ENCODE peak calls at places on chromosomes 4 and X, in five cellular contexts. M, J, F, O and X are unnamed samples. For H3K36me3, the result is how much of the 10 kb centered on the place peaks cover.

GRCh38 chr4:61374612-61374920 is 174.4 kb downstream of the ADGRL3 start:
- DNase-seq in O (no peak), J (no peak), M (no peak), F (no peak), X (peak)

GRCh38 chrX:7925867-7926472 is 1.2 kb downstream of the PNPLA4 start:
- DNase-seq in F (peak), J (peak), M (peak), O (peak), X (peak)

GRCh38 chrX:2609431-2610238 is 81.5 kb upstream of the CD99 start:
- DNase-seq in O (no peak), F (peak), M (no peak), J (no peak), X (no peak)

GRCh38 chr4:145481164-145481941 is at the start of gene SMAD1:
- DNase-seq in O (peak), J (no peak), F (peak), M (peak), X (peak)

GRCh38 chrX:37815366-37815765 is 32.0 kb downstream of the DYNLT3 start:
- DNase-seq in F (no peak), O (no peak), M (no peak), J (no peak), X (no peak)

GRCh38 chrX:140177821-140178220 is 212.5 kb upstream of the CXorf66 start:
- DNase-seq in F (no peak), O (no peak), M (no peak), J (no peak), X (no peak)

GRCh38 chrX:101619336-101619735 is 1.5 kb upstream of the ARMCX6 start:
- DNase-seq in J (no peak), M (no peak), F (peak), O (no peak), X (no peak)

GRCh38 chrX:29145316-29145715 is 558.1 kb downstream of the IL1RAPL1 start:
- DNase-seq in J (no peak), O (no peak), F (no peak), M (no peak), X (no peak)

GRCh38 chr4:22391548-22391947 is 124.3 kb downstream of the ADGRA3 start:
- DNase-seq in F (no peak), J (no peak), O (no peak), M (no peak), X (no peak)

GRCh38 chrX:154011376-154012335 is 8.0 kb downstream of the IRAK1 start:
- DNase-seq in F (no peak), J (no peak), O (no peak), M (no peak), X (no peak)

GRCh38 chrX:96564595-96564994 is 120.0 kb upstream of the DIAPH2 start:
- DNase-seq in J (no peak), O (no peak), F (no peak), M (no peak), X (no peak)

GRCh38 chr4:40205259-40206198 is 8.7 kb downstream of the RHOH start:
- DNase-seq in M (no peak), F (no peak), O (no peak), J (no peak), X (no peak)

GRCh38 chrX:47992093-47992375 is 11.8 kb downstream of the ZNF182 start:
- DNase-seq in O (no peak), F (no peak), M (no peak), J (no peak), X (no peak)

GRCh38 chrX:42530027-42530426 is 247.9 kb downstream of the PPP1R2C start:
- DNase-seq in F (no peak), M (no peak), J (no peak), O (no peak), X (peak)

GRCh38 chrX:333611-334311 is 15.2 kb upstream of the GTPBP6 start:
- DNase-seq in J (no peak), M (no peak), F (no peak), O (no peak), X (no peak)

GRCh38 chr4:38950159-38950558 is 82.0 kb downstream of the TMEM156 start:
- DNase-seq in J (no peak), F (no peak), M (no peak), O (no peak), X (no peak)

GRCh38 chrX:123206222-123206621 is 22.1 kb downstream of the GRIA3 start:
- DNase-seq in M (no peak), O (no peak), J (no peak), F (no peak), X (no peak)

GRCh38 chr4:2132438-2132837 is 73.3 kb downstream of the NAT8L start:
- DNase-seq in F (no peak), M (peak), O (no peak), J (no peak), X (no peak)

GRCh38 chr4:47577779-47578553 is 92.9 kb downstream of the ATP10D start:
- DNase-seq in O (peak), F (no peak), M (no peak), J (no peak), X (peak)

GRCh38 chr4:15001248-15001824 is 945 bp upstream of the CPEB2 start:
- DNase-seq in F (peak), O (peak), J (peak), M (no peak), X (peak)

GRCh38 chrX:130330146-130330545 is 9.6 kb upstream of the SLC25A14 start:
- DNase-seq in O (no peak), J (no peak), M (no peak), F (no peak), X (no peak)

GRCh38 chrX:1767026-1767425 is 152.2 kb downstream of the ASMT start:
- DNase-seq in F (no peak), M (no peak), J (no peak), O (no peak), X (no peak)

GRCh38 chrX:16578218-16578617 is 71.7 kb upstream of the S100G start:
- DNase-seq in F (no peak), O (no peak), J (no peak), M (no peak), X (peak)

GRCh38 chr4:119087121-119087520 is 48.5 kb upstream of the MYOZ2 start:
- DNase-seq in F (no peak), O (no peak), M (no peak), J (no peak), X (no peak)

GRCh38 chr4:16056681-16057400 is 27.0 kb downstream of the PROM1 start:
- DNase-seq in M (no peak), O (no peak), F (peak), J (no peak), X (no peak)

GRCh38 chrX:7815166-7815565 is 27.8 kb upstream of the VCX start:
- DNase-seq in F (no peak), J (no peak), O (no peak), M (no peak), X (no peak)

GRCh38 chrX:98956014-98956413 is 1454.1 kb downstream of the PCDH19 start:
- DNase-seq in J (no peak), O (no peak), M (no peak), F (peak), X (no peak)
- H3K27ac ChIP-seq in J (no peak), O (no peak), M (no peak), F (no peak), X (no peak)

DNA sequence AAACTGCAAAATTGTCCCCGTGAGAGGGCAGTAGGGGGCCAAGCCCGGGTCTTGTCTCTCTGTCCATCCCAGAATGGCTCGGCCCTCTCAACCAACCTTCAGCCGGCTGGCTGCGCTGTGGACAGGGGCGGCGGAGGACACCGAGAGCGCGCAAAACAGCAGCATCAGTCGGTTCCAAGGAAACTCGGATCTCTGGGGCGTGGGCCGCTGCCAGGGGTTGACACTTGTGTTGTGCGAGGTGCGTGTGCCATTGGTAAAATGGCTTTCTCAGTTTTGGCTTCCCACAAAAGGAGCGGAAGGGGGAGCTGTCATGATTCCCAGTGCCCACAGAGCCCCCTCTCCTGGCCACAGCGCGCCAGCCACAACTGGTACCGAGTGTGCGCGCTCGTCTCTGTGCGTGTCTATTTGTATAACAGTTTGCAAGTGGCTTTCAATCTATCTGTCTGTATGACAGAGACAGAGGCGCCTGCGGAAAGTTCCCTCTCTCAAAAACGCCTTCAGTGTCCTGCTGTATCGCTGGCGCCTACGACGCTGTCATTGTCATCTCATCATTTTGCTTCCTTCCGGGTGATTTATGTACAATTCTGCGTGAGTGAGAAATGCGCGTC is 1.9 kb downstream of the DKK2 start:
- DNase-seq in O (peak), F (peak), M (no peak), J (no peak), X (peak)
- TF ChIP-seq CTCF in O (peak), F (peak), M (no peak), J (no peak), X (peak)

GRCh38 chr4:185304541-185304940 is 91.2 kb downstream of the LRP2BP start:
- DNase-seq in F (no peak), M (no peak), J (no peak), O (no peak), X (no peak)

GRCh38 chr4:185309770-185310169 is 86.0 kb downstream of the LRP2BP start:
- DNase-seq in M (no peak), J (no peak), F (no peak), O (no peak), X (no peak)

GRCh38 chr4:185305979-185306442 is 89.7 kb downstream of the LRP2BP start:
- DNase-seq in M (peak), O (no peak), J (no peak), F (no peak), X (peak)

GRCh38 chr4:185307136-185307950 is 88.4 kb downstream of the LRP2BP start:
- DNase-seq in F (no peak), M (no peak), O (no peak), J (no peak), X (peak)

GRCh38 chr4:185304944-185305690 is 90.6 kb downstream of the LRP2BP start:
- DNase-seq in M (no peak), F (peak), O (no peak), J (no peak), X (no peak)
- H3K36me3 ChIP-seq in M (under half), F (under half), O (under half), J (under half), X (under half)

GRCh38 chr4:8121236-8122015 is 37.2 kb downstream of the ABLIM2 start:
- DNase-seq in J (no peak), F (no peak), O (no peak), M (no peak), X (no peak)
- H3K27ac ChIP-seq in J (no peak), F (no peak), O (no peak), M (no peak), X (no peak)

DNA sequence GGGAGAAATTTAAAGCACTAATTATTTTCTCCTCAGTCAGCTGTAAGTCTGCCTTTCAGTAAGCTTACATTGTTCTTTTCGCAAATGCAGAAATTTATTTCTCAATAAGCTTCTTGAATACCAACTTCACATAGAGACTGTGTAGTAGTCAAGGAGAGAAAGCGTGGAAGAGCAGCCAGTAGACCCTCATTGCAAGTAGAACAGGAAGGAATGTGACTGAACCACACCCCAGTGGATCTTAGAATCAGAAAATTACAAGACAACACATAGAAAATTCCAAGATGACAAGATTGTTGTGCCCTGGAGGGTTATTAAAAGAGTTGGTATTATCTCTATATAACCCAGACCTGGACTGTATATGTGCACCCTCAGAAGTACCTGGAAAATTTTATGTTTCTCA is 216.9 kb downstream of the RELL1 start:
- DNase-seq in O (no peak), J (no peak), F (no peak), M (no peak), X (no peak)
- TF ChIP-seq CTCF in O (no peak), J (no peak), F (no peak), M (no peak), X (no peak)